ENCODE peak calls at places on chromosome 22, in six cellular contexts. V, A, G, U, J and X are unnamed samples.

GRCh38 chr22:42780070-42780540 is 59.4 kb upstream of the A4GALT start:
- DNase-seq in V (no peak), A (peak; percentile 71), G (peak; percentile 69), U (peak; percentile 42), J (peak; percentile 7), X (peak; percentile 95)

GRCh38 chr22:29167032-29167911 is 38.4 kb upstream of the EMID1 start:
- DNase-seq in V (no peak), A (peak; percentile 5), G (peak; percentile 98), U (no peak), J (no peak), X (no peak)

GRCh38 chr22:46432164-46433068 is 96.9 kb downstream of the TRMU start:
- DNase-seq in V (no peak), A (no peak), G (no peak), U (no peak), J (peak; percentile 14), X (no peak)

GRCh38 chr22:24433001-24433867 is 5.8 kb downstream of the ADORA2A start:
- DNase-seq in V (no peak), A (no peak), G (no peak), U (no peak), J (no peak), X (no peak)

GRCh38 chr22:46636221-46637002 is 16.2 kb downstream of the GRAMD4 start:
- DNase-seq in V (no peak), A (no peak), G (no peak), U (peak; percentile 53), J (no peak), X (no peak)

GRCh38 chr22:32281092-32281491 is 25.9 kb upstream of the SLC5A4 start:
- DNase-seq in V (no peak), A (no peak), G (no peak), U (no peak), J (no peak), X (no peak)

GRCh38 chr22:29370556-29370955 is 17.8 kb downstream of the AP1B1 start:
- DNase-seq in V (no peak), A (no peak), G (no peak), U (no peak), J (no peak), X (no peak)

GRCh38 chr22:27723150-27723549 is 78.4 kb downstream of the MN1 start:
- DNase-seq in V (no peak), A (no peak), G (no peak), U (no peak), J (no peak), X (no peak)

GRCh38 chr22:45911601-45912271 is 65.2 kb downstream of the WNT7B start:
- DNase-seq in V (no peak), A (no peak), G (no peak), U (no peak), J (no peak), X (no peak)

GRCh38 chr22:44032126-44032730 is 8.1 kb downstream of the PARVB start:
- DNase-seq in V (no peak), A (no peak), G (no peak), U (no peak), J (no peak), X (no peak)

GRCh38 chr22:22753526-22754267 is 109.3 kb downstream of the GGTLC2 start:
- DNase-seq in V (peak; percentile 45), A (peak; percentile 88), G (peak; percentile 4), U (peak; percentile 83), J (peak; percentile 73), X (peak; percentile 47)

GRCh38 chr22:46514592-46515207 is 22.7 kb downstream of the CELSR1 start:
- DNase-seq in V (no peak), A (no peak), G (no peak), U (no peak), J (no peak), X (no peak)

GRCh38 chr22:31820655-31821054 is 66.8 kb downstream of the DEPDC5 start:
- DNase-seq in V (no peak), A (no peak), G (no peak), U (no peak), J (no peak), X (no peak)

GRCh38 chr22:37403267-37403960 is 23.9 kb downstream of the ELFN2 start:
- DNase-seq in V (no peak), A (no peak), G (no peak), U (peak; percentile 60), J (no peak), X (no peak)

GRCh38 chr22:24843048-24843447 is 37.0 kb downstream of the SGSM1 start:
- DNase-seq in V (no peak), A (no peak), G (no peak), U (no peak), J (no peak), X (no peak)

GRCh38 chr22:47967841-47968240 is 1205.4 kb downstream of the TBC1D22A start:
- DNase-seq in V (no peak), A (no peak), G (no peak), U (peak; percentile 17), J (no peak), X (no peak)